ENCODE peak calls at places on chromosomes 6 and 20, in nine cellular contexts. C is fibroblast of the aortic adventitia; F is MM.1S; O is AG09309; Z is heart left ventricle; L is choroid plexus epithelial cell; I is CD8-positive, alpha-beta T cell; Q is brain microvascular endothelial cell; U is colonic mucosa. X is an unnamed sample.

GRCh38 chr6:85472744-85473143 is 22.9 kb downstream of the NT5E start:
- DNase-seq in C (peak), Z (no peak), L (peak), O (no peak), U (no peak), I (no peak), F (no peak), Q (peak), X (no peak)

GRCh38 chr20:37270586-37271420 is 9.2 kb upstream of the GHRH start:
- DNase-seq in O (no peak), U (no peak), F (no peak), L (peak), C (no peak), Q (peak), I (no peak), Z (no peak), X (no peak)

GRCh38 chr6:89297695-89298351 is 17.3 kb downstream of the GABRR2 start:
- DNase-seq in I (no peak), C (peak), Q (peak), Z (peak), O (peak), L (peak), U (no peak), F (peak), X (peak)

GRCh38 chr6:134632034-134632433 is 314.1 kb upstream of the SGK1 start:
- DNase-seq in Z (no peak), U (no peak), I (no peak), O (no peak), Q (no peak), F (no peak), C (no peak), L (no peak), X (no peak)

GRCh38 chr6:36666726-36667591 is 11.6 kb upstream of the CDKN1A start:
- DNase-seq in I (no peak), C (peak), O (peak), Q (peak), U (peak), L (peak), F (no peak), Z (peak), X (peak)

GRCh38 chr6:54286141-54286540 is 22.1 kb upstream of the TINAG start:
- DNase-seq in L (no peak), O (no peak), Z (no peak), F (no peak), U (no peak), C (peak), Q (no peak), I (no peak), X (no peak)

GRCh38 chr6:24985313-24985712 is 49.6 kb upstream of the RIPOR2 start:
- DNase-seq in Z (no peak), C (no peak), L (peak), F (no peak), I (no peak), O (no peak), U (no peak), Q (no peak), X (no peak)

GRCh38 chr6:37696220-37696840 is 1.4 kb downstream of the MDGA1 start:
- DNase-seq in U (peak), Q (no peak), O (no peak), L (peak), F (no peak), C (peak), I (peak), Z (peak), X (no peak)

GRCh38 chr20:57657537-57658446 is 37.6 kb upstream of the ZBP1 start:
- DNase-seq in L (no peak), O (no peak), U (peak), C (no peak), I (peak), Q (no peak), F (no peak), Z (peak), X (no peak)

GRCh38 chr20:20856956-20857355 is 144.5 kb upstream of the RALGAPA2 start:
- DNase-seq in U (no peak), I (no peak), O (no peak), L (no peak), Q (no peak), F (no peak), Z (no peak), C (no peak), X (no peak)

GRCh38 chr6:28553986-28554881 is 28.6 kb downstream of the GPX5 start:
- DNase-seq in Z (no peak), F (no peak), C (no peak), U (no peak), L (no peak), O (no peak), Q (no peak), I (no peak), X (no peak)

GRCh38 chr6:11964729-11965128 is 47.4 kb upstream of the HIVEP1 start:
- DNase-seq in Q (no peak), L (peak), I (no peak), C (no peak), Z (no peak), U (no peak), F (no peak), O (no peak), X (no peak)

GRCh38 chr6:45827952-45828530 is 187.6 kb downstream of the CLIC5 start:
- DNase-seq in L (peak), Z (no peak), C (no peak), O (no peak), F (no peak), U (no peak), I (no peak), Q (no peak), X (no peak)

GRCh38 chr6:116220172-116220571 is 33.7 kb downstream of the TSPYL4 start:
- DNase-seq in I (no peak), L (peak), O (no peak), C (no peak), Z (peak), U (no peak), Q (no peak), F (no peak), X (no peak)

GRCh38 chr20:50587291-50587961 is 77.2 kb downstream of the PTPN1 start:
- DNase-seq in L (no peak), U (no peak), F (no peak), C (no peak), Z (no peak), I (no peak), O (no peak), Q (no peak), X (no peak)

GRCh38 chr6:139926711-139927110 is 552.3 kb upstream of the CITED2 start:
- DNase-seq in O (no peak), L (peak), I (no peak), Z (no peak), F (no peak), C (peak), Q (peak), U (no peak), X (no peak)

GRCh38 chr6:169824021-169824420 is 72.6 kb downstream of the ERMARD start:
- DNase-seq in U (peak), Q (no peak), O (no peak), Z (no peak), C (no peak), F (no peak), L (no peak), I (no peak), X (no peak)

GRCh38 chr6:113995632-113996031 is 24.7 kb upstream of the HDAC2 start:
- DNase-seq in Q (peak), F (no peak), C (peak), I (no peak), L (peak), O (peak), Z (peak), U (peak), X (no peak)

GRCh38 chr20:49361872-49362663 is 84.2 kb upstream of the ZNFX1 start:
- DNase-seq in U (no peak), F (no peak), I (no peak), Z (no peak), Q (no peak), O (no peak), C (no peak), L (no peak), X (no peak)

GRCh38 chr20:34216382-34216742 is 24.9 kb upstream of the ASIP start:
- DNase-seq in L (no peak), Q (no peak), U (no peak), F (no peak), O (no peak), I (no peak), C (no peak), Z (no peak), X (no peak)

GRCh38 chr6:34462561-34462971 is 3.3 kb upstream of the PACSIN1 start:
- DNase-seq in L (peak), Z (peak), O (no peak), F (no peak), C (peak), U (peak), Q (no peak), I (no peak), X (no peak)

GRCh38 chr6:132830236-132830799 is 15.9 kb downstream of the RPS12 start:
- DNase-seq in C (peak), L (peak), U (no peak), Q (no peak), F (peak), I (no peak), O (no peak), Z (no peak), X (no peak)

GRCh38 chr6:83429857-83430605 is 820 bp downstream of the ME1 start:
- DNase-seq in Q (peak), I (no peak), C (peak), Z (no peak), O (no peak), U (peak), L (peak), F (peak), X (no peak)

GRCh38 chr20:43915209-43916072 is 789 bp downstream of the TOX2 start:
- DNase-seq in L (peak), C (peak), U (peak), Z (peak), F (no peak), I (peak), Q (no peak), O (no peak), X (no peak)

GRCh38 chr6:156685823-156686428 is 91.3 kb upstream of the ARID1B start:
- DNase-seq in F (no peak), U (peak), L (no peak), Q (no peak), O (no peak), Z (no peak), C (no peak), I (no peak), X (no peak)

GRCh38 chr6:156689656-156690055 is 87.5 kb upstream of the ARID1B start:
- DNase-seq in U (no peak), F (no peak), I (no peak), Q (no peak), L (no peak), C (no peak), O (no peak), Z (no peak), X (no peak)

GRCh38 chr6:156687875-156688549 is 89.2 kb upstream of the ARID1B start:
- DNase-seq in U (peak), O (no peak), Z (peak), Q (peak), I (no peak), L (peak), C (peak), F (no peak), X (no peak)

GRCh38 chr6:156686429-156686939 is 90.7 kb upstream of the ARID1B start:
- DNase-seq in F (peak), U (no peak), Q (peak), L (peak), I (no peak), Z (peak), C (peak), O (no peak), X (no peak)

DNA sequence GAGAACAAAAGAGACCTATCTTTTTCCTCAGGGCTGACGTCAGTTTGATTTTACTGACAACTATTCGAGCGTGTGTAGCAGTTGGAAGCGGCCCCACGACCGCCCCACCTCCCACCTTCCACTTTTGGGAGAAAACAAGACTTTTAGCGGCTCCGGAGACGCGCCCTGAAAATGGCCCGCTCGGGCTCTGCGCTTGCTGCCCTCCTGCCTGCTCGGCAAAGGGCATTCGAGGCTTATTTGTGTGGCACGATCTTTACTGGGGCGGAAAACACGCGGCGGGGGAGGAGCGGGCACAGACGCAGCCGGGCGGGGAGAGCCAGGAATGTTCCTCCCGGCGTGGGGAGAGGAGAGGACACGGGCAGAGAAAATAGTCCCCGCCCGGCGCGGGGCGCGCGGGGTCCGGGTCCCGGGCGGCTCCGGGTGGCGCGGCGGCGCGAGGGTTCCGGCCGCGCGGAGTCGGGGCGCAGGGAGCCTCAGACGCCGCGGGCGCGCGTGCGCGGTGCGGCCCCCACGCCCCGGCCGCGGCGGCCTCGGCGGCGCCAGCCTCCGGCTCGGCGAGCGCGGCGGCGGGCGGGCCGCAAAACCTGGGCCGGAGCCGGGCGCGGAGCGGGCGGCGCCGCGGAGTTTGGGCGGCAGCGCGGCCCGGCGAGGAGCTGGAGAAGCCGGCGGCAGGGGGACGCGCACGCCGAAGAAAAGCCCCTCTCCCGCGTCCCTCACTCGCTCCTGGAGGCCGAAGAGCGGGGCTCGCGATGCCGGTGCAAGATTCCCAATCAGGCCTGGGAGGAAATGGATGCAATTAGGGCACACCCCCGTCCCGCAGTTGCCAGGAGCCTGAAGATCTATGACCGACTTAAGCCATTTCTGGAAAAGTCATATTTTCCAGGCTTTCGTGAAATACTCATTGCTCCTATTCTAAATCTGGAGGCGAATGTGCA is 90.0 kb upstream of the ARID1B start:
- DNase-seq in L (peak), C (peak), F (peak), Z (peak), Q (peak), I (peak), O (peak), U (peak), X (no peak)
- TF ChIP-seq CTCF in L (no peak), C (no peak), F (no peak), Z (no peak), Q (no peak), I (peak), O (no peak), U (no peak), X (no peak)

GRCh38 chr20:45853484-45853883 is 3.7 kb downstream of the ACOT8 start:
- DNase-seq in F (no peak), O (no peak), Q (no peak), L (no peak), I (no peak), C (no peak), U (no peak), Z (no peak), X (no peak)

GRCh38 chr20:45861157-45862075 is 4.0 kb downstream of the ZSWIM3 start:
- DNase-seq in Z (no peak), C (no peak), U (peak), L (no peak), F (no peak), I (no peak), Q (no peak), O (no peak), X (no peak)

GRCh38 chr20:45860573-45861011 is 3.2 kb downstream of the ZSWIM3 start:
- DNase-seq in O (no peak), F (no peak), U (no peak), Z (no peak), L (no peak), Q (no peak), I (no peak), C (no peak), X (no peak)

GRCh38 chr20:45857836-45858250 is 429 bp downstream of the ZSWIM3 start:
- DNase-seq in F (peak), I (no peak), L (peak), C (no peak), Z (no peak), U (no peak), O (no peak), Q (no peak), X (peak)

GRCh38 chr20:45857114-45857835 is at the start of the genes ACOT8 and ZSWIM3:
- DNase-seq in Z (peak), F (peak), L (peak), Q (peak), C (peak), U (peak), O (peak), I (peak), X (peak)
- H3K4me3 ChIP-seq in Z (peak), F (peak), L (peak), Q (peak), C (peak), U (peak), O (peak), I (peak), X (peak)

GRCh38 chr6:56292505-56293181 is 45.3 kb upstream of the COL21A1 start:
- DNase-seq in L (peak), I (no peak), O (peak), Z (peak), C (peak), F (peak), Q (peak), U (peak), X (no peak)
- TF ChIP-seq CTCF in L (peak), I (no peak), O (peak), Z (peak), C (peak), F (peak), Q (peak), U (peak), X (peak)

GRCh38 chr20:18243802-18244201 is 44.5 kb upstream of the ZNF133 start:
- DNase-seq in C (no peak), U (no peak), I (no peak), F (no peak), Q (no peak), Z (no peak), O (no peak), L (no peak), X (no peak)
- H3K4me3 ChIP-seq in C (no peak), U (no peak), I (no peak), F (no peak), Q (no peak), Z (no peak), O (no peak), L (no peak), X (no peak)

GRCh38 chr6:150865406-150866146 is at the start of gene MTHFD1L:
- DNase-seq in F (peak), U (peak), L (peak), O (peak), I (peak), Q (peak), C (peak), Z (peak), X (peak)
- TF ChIP-seq CTCF in F (peak), U (peak), L (peak), O (peak), I (peak), Q (peak), C (peak), Z (peak), X (peak)

DNA sequence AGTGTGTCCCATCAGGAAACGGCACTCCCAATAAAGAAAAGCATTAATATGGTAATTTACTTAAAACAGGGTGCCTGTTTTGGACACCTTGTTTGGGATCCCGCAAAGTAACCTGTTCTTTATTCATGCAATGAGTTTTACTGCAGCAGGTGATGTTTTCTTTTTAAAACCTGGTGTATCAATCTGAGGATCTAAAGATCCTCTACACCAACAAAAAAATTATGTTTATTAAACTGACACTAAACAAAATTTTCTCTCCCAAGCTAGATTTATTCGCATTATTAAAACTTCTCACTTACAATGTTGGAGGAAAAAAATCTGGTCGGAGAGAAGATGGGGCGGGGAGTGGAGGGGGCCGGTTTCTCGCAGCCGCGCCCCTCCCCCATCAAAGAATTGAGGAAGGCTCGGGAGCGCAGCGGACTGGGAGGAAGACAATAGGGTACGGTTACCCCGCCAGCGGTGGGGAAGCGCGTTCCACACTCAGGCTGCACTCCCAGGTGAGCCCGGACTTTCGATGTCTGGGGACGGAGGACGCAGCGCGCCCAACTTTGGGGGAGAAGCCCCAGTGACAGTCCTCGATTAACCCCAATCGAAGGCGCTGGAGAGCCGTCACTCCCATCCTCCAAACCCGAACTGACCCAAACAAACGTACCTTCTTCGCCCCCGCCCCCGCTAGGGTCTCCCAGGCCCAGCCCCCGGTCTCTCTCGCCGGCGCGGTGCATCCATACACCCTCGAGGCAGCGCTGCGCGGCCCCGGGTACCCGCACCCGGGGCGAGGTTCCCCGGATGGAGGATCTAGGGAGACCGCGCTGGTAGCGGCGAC is 1.3 kb downstream of the CD24 start:
- DNase-seq in L (no peak), F (no peak), O (no peak), Z (no peak), C (no peak), U (peak), Q (no peak), I (no peak), X (no peak)
- H3K4me3 ChIP-seq in L (no peak), F (no peak), O (no peak), Z (no peak), C (no peak), U (peak), Q (peak), I (no peak), X (no peak)

GRCh38 chr6:129732542-129732941 is 22.6 kb upstream of the ARHGAP18 start:
- DNase-seq in F (no peak), I (no peak), Z (no peak), U (no peak), O (no peak), L (no peak), C (no peak), Q (no peak), X (no peak)
- TF ChIP-seq CTCF in F (no peak), I (no peak), Z (no peak), U (no peak), O (no peak), L (no peak), C (no peak), Q (no peak), X (no peak)

DNA sequence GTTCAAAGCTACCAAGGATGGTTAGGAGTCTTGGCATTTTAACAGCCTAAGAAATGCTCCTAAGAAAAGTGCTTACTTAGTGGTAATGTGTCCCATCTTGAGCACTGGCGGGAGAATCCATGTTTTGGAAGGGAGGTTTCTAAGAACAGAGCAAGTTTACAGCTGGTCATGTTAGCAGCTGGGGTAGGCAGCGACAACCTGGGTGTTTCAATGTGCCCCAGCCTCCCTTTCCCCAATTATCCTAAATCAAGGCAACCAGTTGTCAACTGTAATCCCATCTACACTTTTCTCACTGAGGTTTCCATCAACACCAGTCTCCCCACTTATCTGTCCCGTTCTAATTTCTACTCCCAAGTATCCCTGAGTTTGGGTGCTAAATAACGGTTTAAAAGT is 1.7 kb upstream of the JAG1 start:
- DNase-seq in F (no peak), Z (no peak), L (no peak), O (no peak), U (no peak), I (no peak), C (no peak), Q (no peak), X (no peak)
- H3K4me3 ChIP-seq in F (peak), Z (peak), L (no peak), O (no peak), U (no peak), I (no peak), C (peak), Q (peak), X (no peak)

GRCh38 chr6:52639493-52639892 is 31.4 kb upstream of the TMEM14A start:
- DNase-seq in O (no peak), C (no peak), I (no peak), F (no peak), Q (no peak), L (no peak), Z (no peak), U (no peak), X (no peak)
- TF ChIP-seq CTCF in O (no peak), C (no peak), I (no peak), F (no peak), Q (no peak), L (no peak), Z (no peak), U (no peak), X (no peak)

X was measured in GM12864.